ENCODE peak calls at places on chromosomes 13 and 19, in nine cellular contexts. One of them, this sample, is unnamed. For H3K4me1, the result is how much of the 10 kb centered on the place peaks cover.

GRCh38 chr13:37868691-37869505 is 674 bp downstream of the TRPC4 start:
- ATAC-seq in heart right ventricle: peak
- ATAC-seq in right lobe of liver: peak
- ATAC-seq in heart left ventricle: peak
- ATAC-seq in right cardiac atrium: peak
- ATAC-seq in body of pancreas: peak
- ATAC-seq in thoracic aorta: no peak
- ATAC-seq in GM12878: no peak
- ATAC-seq in CD8-positive, alpha-beta T cell: no peak
- ATAC-seq in this sample: no peak

GRCh38 chr13:99467764-99468163 is 33.5 kb upstream of the TM9SF2 start:
- ATAC-seq in heart right ventricle: no peak
- ATAC-seq in right lobe of liver: no peak
- ATAC-seq in heart left ventricle: no peak
- ATAC-seq in right cardiac atrium: no peak
- ATAC-seq in body of pancreas: peak
- ATAC-seq in thoracic aorta: peak
- ATAC-seq in GM12878: no peak
- ATAC-seq in CD8-positive, alpha-beta T cell: no peak
- ATAC-seq in this sample: no peak

GRCh38 chr13:105165449-105166125 is 1369.9 kb downstream of the EFNB2 start:
- ATAC-seq in heart right ventricle: no peak
- ATAC-seq in right lobe of liver: no peak
- ATAC-seq in heart left ventricle: no peak
- ATAC-seq in right cardiac atrium: no peak
- ATAC-seq in body of pancreas: no peak
- ATAC-seq in thoracic aorta: no peak
- ATAC-seq in GM12878: peak
- ATAC-seq in CD8-positive, alpha-beta T cell: no peak
- ATAC-seq in this sample: no peak

GRCh38 chr19:33906578-33907335 is 110.1 kb downstream of the KCTD15 start:
- ATAC-seq in heart right ventricle: peak
- ATAC-seq in right lobe of liver: peak
- ATAC-seq in heart left ventricle: peak
- ATAC-seq in right cardiac atrium: peak
- ATAC-seq in body of pancreas: peak
- ATAC-seq in thoracic aorta: no peak
- ATAC-seq in GM12878: no peak
- ATAC-seq in CD8-positive, alpha-beta T cell: no peak
- ATAC-seq in this sample: peak

GRCh38 chr19:21593934-21594844 is 88.8 kb downstream of the ZNF429 start:
- ATAC-seq in heart right ventricle: no peak
- ATAC-seq in right lobe of liver: peak
- ATAC-seq in heart left ventricle: peak
- ATAC-seq in right cardiac atrium: no peak
- ATAC-seq in body of pancreas: peak
- ATAC-seq in thoracic aorta: no peak
- ATAC-seq in GM12878: no peak
- ATAC-seq in CD8-positive, alpha-beta T cell: no peak
- ATAC-seq in this sample: peak

GRCh38 chr19:42576241-42576640 is 18.5 kb downstream of the CEACAM8 start:
- ATAC-seq in heart right ventricle: no peak
- ATAC-seq in right lobe of liver: no peak
- ATAC-seq in heart left ventricle: no peak
- ATAC-seq in right cardiac atrium: no peak
- ATAC-seq in body of pancreas: no peak
- ATAC-seq in thoracic aorta: no peak
- ATAC-seq in GM12878: no peak
- ATAC-seq in CD8-positive, alpha-beta T cell: no peak
- ATAC-seq in this sample: no peak

GRCh38 chr13:77810430-77810829 is 108.2 kb downstream of the EDNRB start:
- ATAC-seq in heart right ventricle: no peak
- ATAC-seq in right lobe of liver: peak
- ATAC-seq in heart left ventricle: no peak
- ATAC-seq in right cardiac atrium: no peak
- ATAC-seq in body of pancreas: no peak
- ATAC-seq in thoracic aorta: no peak
- ATAC-seq in GM12878: peak
- ATAC-seq in CD8-positive, alpha-beta T cell: no peak
- ATAC-seq in this sample: no peak

GRCh38 chr13:27005976-27006518 is 165.6 kb downstream of the USP12 start:
- ATAC-seq in heart right ventricle: no peak
- ATAC-seq in right lobe of liver: no peak
- ATAC-seq in heart left ventricle: peak
- ATAC-seq in right cardiac atrium: no peak
- ATAC-seq in body of pancreas: peak
- ATAC-seq in thoracic aorta: no peak
- ATAC-seq in GM12878: no peak
- ATAC-seq in CD8-positive, alpha-beta T cell: no peak
- ATAC-seq in this sample: no peak

GRCh38 chr19:6417713-6418561 is 6.7 kb downstream of the KHSRP start:
- ATAC-seq in heart right ventricle: peak
- ATAC-seq in right lobe of liver: peak
- ATAC-seq in heart left ventricle: peak
- ATAC-seq in right cardiac atrium: peak
- ATAC-seq in body of pancreas: peak
- ATAC-seq in thoracic aorta: no peak
- ATAC-seq in GM12878: no peak
- ATAC-seq in CD8-positive, alpha-beta T cell: no peak
- ATAC-seq in this sample: peak

GRCh38 chr19:40702337-40703012 is 12.0 kb upstream of the NUMBL start:
- ATAC-seq in heart right ventricle: peak
- ATAC-seq in right lobe of liver: peak
- ATAC-seq in heart left ventricle: peak
- ATAC-seq in right cardiac atrium: peak
- ATAC-seq in body of pancreas: peak
- ATAC-seq in thoracic aorta: no peak
- ATAC-seq in GM12878: no peak
- ATAC-seq in CD8-positive, alpha-beta T cell: no peak
- ATAC-seq in this sample: peak

GRCh38 chr19:54201172-54201701 is 579 bp downstream of the RPS9 start:
- ATAC-seq in heart right ventricle: no peak
- ATAC-seq in right lobe of liver: no peak
- ATAC-seq in heart left ventricle: no peak
- ATAC-seq in right cardiac atrium: peak
- ATAC-seq in body of pancreas: no peak
- ATAC-seq in thoracic aorta: no peak
- ATAC-seq in GM12878: peak
- ATAC-seq in CD8-positive, alpha-beta T cell: no peak
- ATAC-seq in this sample: peak

GRCh38 chr13:113904411-113904810 is 40.5 kb upstream of the GAS6 start:
- ATAC-seq in heart right ventricle: peak
- ATAC-seq in right lobe of liver: peak
- ATAC-seq in heart left ventricle: peak
- ATAC-seq in right cardiac atrium: peak
- ATAC-seq in body of pancreas: peak
- ATAC-seq in thoracic aorta: no peak
- ATAC-seq in GM12878: peak
- ATAC-seq in CD8-positive, alpha-beta T cell: peak
- ATAC-seq in this sample: peak

GRCh38 chr19:36198116-36198515 is 16.3 kb downstream of the ZNF565 start:
- ATAC-seq in heart right ventricle: no peak
- ATAC-seq in right lobe of liver: no peak
- ATAC-seq in heart left ventricle: no peak
- ATAC-seq in right cardiac atrium: no peak
- ATAC-seq in body of pancreas: no peak
- ATAC-seq in thoracic aorta: no peak
- ATAC-seq in GM12878: no peak
- ATAC-seq in CD8-positive, alpha-beta T cell: no peak
- ATAC-seq in this sample: no peak

GRCh38 chr19:23318143-23318542 is 67.9 kb upstream of the ZNF724 start:
- ATAC-seq in heart right ventricle: no peak
- ATAC-seq in right lobe of liver: no peak
- ATAC-seq in heart left ventricle: no peak
- ATAC-seq in right cardiac atrium: no peak
- ATAC-seq in body of pancreas: no peak
- ATAC-seq in thoracic aorta: no peak
- ATAC-seq in GM12878: no peak
- ATAC-seq in CD8-positive, alpha-beta T cell: no peak
- ATAC-seq in this sample: no peak

GRCh38 chr13:91595677-91596076 is 197.3 kb downstream of the GPC5 start:
- ATAC-seq in heart right ventricle: no peak
- ATAC-seq in right lobe of liver: no peak
- ATAC-seq in heart left ventricle: no peak
- ATAC-seq in right cardiac atrium: no peak
- ATAC-seq in body of pancreas: no peak
- ATAC-seq in thoracic aorta: no peak
- ATAC-seq in GM12878: no peak
- ATAC-seq in CD8-positive, alpha-beta T cell: no peak
- ATAC-seq in this sample: no peak

GRCh38 chr19:4709440-4710280 is 14.0 kb downstream of the DPP9 start:
- ATAC-seq in heart right ventricle: peak
- ATAC-seq in right lobe of liver: peak
- ATAC-seq in heart left ventricle: peak
- ATAC-seq in right cardiac atrium: no peak
- ATAC-seq in body of pancreas: peak
- ATAC-seq in thoracic aorta: no peak
- ATAC-seq in GM12878: peak
- ATAC-seq in CD8-positive, alpha-beta T cell: peak
- ATAC-seq in this sample: no peak

GRCh38 chr19:18768997-18769891 is 21.9 kb downstream of the COMP start:
- ATAC-seq in heart right ventricle: no peak
- ATAC-seq in right lobe of liver: no peak
- ATAC-seq in heart left ventricle: no peak
- ATAC-seq in right cardiac atrium: peak
- ATAC-seq in body of pancreas: peak
- ATAC-seq in thoracic aorta: no peak
- ATAC-seq in GM12878: no peak
- ATAC-seq in CD8-positive, alpha-beta T cell: no peak
- ATAC-seq in this sample: no peak

GRCh38 chr13:43071824-43072223 is 48.4 kb downstream of the DNAJC15 start:
- ATAC-seq in heart right ventricle: no peak
- ATAC-seq in right lobe of liver: no peak
- ATAC-seq in heart left ventricle: no peak
- ATAC-seq in right cardiac atrium: no peak
- ATAC-seq in body of pancreas: no peak
- ATAC-seq in thoracic aorta: no peak
- ATAC-seq in GM12878: no peak
- ATAC-seq in CD8-positive, alpha-beta T cell: no peak
- ATAC-seq in this sample: no peak

DNA sequence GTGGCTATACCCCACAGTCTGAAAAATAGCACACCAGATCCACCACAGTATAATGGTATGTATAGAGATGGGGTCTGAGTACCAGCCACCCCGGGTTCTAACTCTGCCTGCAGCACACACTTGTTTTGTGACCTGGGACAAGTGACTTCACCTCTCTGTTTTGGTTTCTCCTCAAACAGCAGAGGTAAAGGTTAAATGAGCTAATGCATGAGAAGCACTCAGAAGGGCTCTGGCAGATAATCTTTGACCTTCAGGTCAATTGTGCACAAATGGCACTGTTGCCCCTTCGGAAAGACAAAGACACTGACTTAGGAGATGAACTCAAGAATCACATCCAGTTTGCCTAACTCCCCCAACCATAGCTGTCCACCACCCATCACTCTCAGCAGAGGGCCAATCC is 7.7 kb downstream of the ZC3H4 start:
- ATAC-seq in heart right ventricle: no peak
- ATAC-seq in right lobe of liver: no peak
- ATAC-seq in heart left ventricle: no peak
- ATAC-seq in right cardiac atrium: no peak
- ATAC-seq in body of pancreas: no peak
- ATAC-seq in thoracic aorta: no peak
- ATAC-seq in GM12878: no peak
- ATAC-seq in CD8-positive, alpha-beta T cell: no peak
- ATAC-seq in this sample: no peak
- H3K4me1 ChIP-seq in heart right ventricle: half or more
- H3K4me1 ChIP-seq in right lobe of liver: under half
- H3K4me1 ChIP-seq in heart left ventricle: under half
- H3K4me1 ChIP-seq in right cardiac atrium: under half
- H3K4me1 ChIP-seq in body of pancreas: under half
- H3K4me1 ChIP-seq in thoracic aorta: half or more
- H3K4me1 ChIP-seq in GM12878: under half
- H3K4me1 ChIP-seq in CD8-positive, alpha-beta T cell: under half
- H3K4me1 ChIP-seq in this sample: under half

GRCh38 chr13:41013834-41014233 is 5.3 kb downstream of the ELF1 start:
- ATAC-seq in heart right ventricle: no peak
- ATAC-seq in right lobe of liver: no peak
- ATAC-seq in heart left ventricle: no peak
- ATAC-seq in right cardiac atrium: no peak
- ATAC-seq in body of pancreas: no peak
- ATAC-seq in thoracic aorta: no peak
- ATAC-seq in GM12878: peak
- ATAC-seq in CD8-positive, alpha-beta T cell: no peak
- ATAC-seq in this sample: no peak
- H3K4me1 ChIP-seq in heart right ventricle: under half
- H3K4me1 ChIP-seq in right lobe of liver: under half
- H3K4me1 ChIP-seq in heart left ventricle: under half
- H3K4me1 ChIP-seq in right cardiac atrium: under half
- H3K4me1 ChIP-seq in body of pancreas: half or more
- H3K4me1 ChIP-seq in thoracic aorta: under half
- H3K4me1 ChIP-seq in GM12878: under half
- H3K4me1 ChIP-seq in CD8-positive, alpha-beta T cell: half or more
- H3K4me1 ChIP-seq in this sample: under half

GRCh38 chr13:106297283-106297682 is 238.2 kb downstream of the EFNB2 start:
- ATAC-seq in heart right ventricle: no peak
- ATAC-seq in right lobe of liver: no peak
- ATAC-seq in heart left ventricle: no peak
- ATAC-seq in right cardiac atrium: no peak
- ATAC-seq in body of pancreas: no peak
- ATAC-seq in thoracic aorta: no peak
- ATAC-seq in GM12878: no peak
- ATAC-seq in CD8-positive, alpha-beta T cell: no peak
- ATAC-seq in this sample: no peak

GRCh38 chr13:106295971-106296370 is 239.5 kb downstream of the EFNB2 start:
- ATAC-seq in heart right ventricle: no peak
- ATAC-seq in right lobe of liver: no peak
- ATAC-seq in heart left ventricle: no peak
- ATAC-seq in right cardiac atrium: no peak
- ATAC-seq in body of pancreas: no peak
- ATAC-seq in thoracic aorta: no peak
- ATAC-seq in GM12878: no peak
- ATAC-seq in CD8-positive, alpha-beta T cell: no peak
- ATAC-seq in this sample: no peak

GRCh38 chr13:106302011-106302410 is 233.5 kb downstream of the EFNB2 start:
- ATAC-seq in heart right ventricle: no peak
- ATAC-seq in right lobe of liver: no peak
- ATAC-seq in heart left ventricle: no peak
- ATAC-seq in right cardiac atrium: no peak
- ATAC-seq in body of pancreas: no peak
- ATAC-seq in thoracic aorta: no peak
- ATAC-seq in GM12878: no peak
- ATAC-seq in CD8-positive, alpha-beta T cell: no peak
- ATAC-seq in this sample: no peak

GRCh38 chr13:106299616-106300015 is 235.8 kb downstream of the EFNB2 start:
- ATAC-seq in heart right ventricle: no peak
- ATAC-seq in right lobe of liver: no peak
- ATAC-seq in heart left ventricle: no peak
- ATAC-seq in right cardiac atrium: no peak
- ATAC-seq in body of pancreas: no peak
- ATAC-seq in thoracic aorta: no peak
- ATAC-seq in GM12878: no peak
- ATAC-seq in CD8-positive, alpha-beta T cell: no peak
- ATAC-seq in this sample: no peak

GRCh38 chr13:106296723-106297122 is 238.7 kb downstream of the EFNB2 start:
- ATAC-seq in heart right ventricle: no peak
- ATAC-seq in right lobe of liver: no peak
- ATAC-seq in heart left ventricle: no peak
- ATAC-seq in right cardiac atrium: no peak
- ATAC-seq in body of pancreas: no peak
- ATAC-seq in thoracic aorta: no peak
- ATAC-seq in GM12878: no peak
- ATAC-seq in CD8-positive, alpha-beta T cell: no peak
- ATAC-seq in this sample: no peak
- H3K4me1 ChIP-seq in heart right ventricle: under half
- H3K4me1 ChIP-seq in right lobe of liver: under half
- H3K4me1 ChIP-seq in heart left ventricle: under half
- H3K4me1 ChIP-seq in right cardiac atrium: under half
- H3K4me1 ChIP-seq in body of pancreas: under half
- H3K4me1 ChIP-seq in thoracic aorta: under half
- H3K4me1 ChIP-seq in GM12878: under half
- H3K4me1 ChIP-seq in CD8-positive, alpha-beta T cell: under half
- H3K4me1 ChIP-seq in this sample: under half

GRCh38 chr13:97914537-97914936 is 38.9 kb upstream of the IPO5 start:
- ATAC-seq in heart right ventricle: no peak
- ATAC-seq in right lobe of liver: no peak
- ATAC-seq in heart left ventricle: no peak
- ATAC-seq in right cardiac atrium: no peak
- ATAC-seq in body of pancreas: no peak
- ATAC-seq in thoracic aorta: no peak
- ATAC-seq in GM12878: no peak
- ATAC-seq in CD8-positive, alpha-beta T cell: no peak
- ATAC-seq in this sample: no peak
- H3K4me1 ChIP-seq in heart right ventricle: under half
- H3K4me1 ChIP-seq in right lobe of liver: under half
- H3K4me1 ChIP-seq in heart left ventricle: under half
- H3K4me1 ChIP-seq in right cardiac atrium: under half
- H3K4me1 ChIP-seq in body of pancreas: under half
- H3K4me1 ChIP-seq in thoracic aorta: under half
- H3K4me1 ChIP-seq in GM12878: under half
- H3K4me1 ChIP-seq in CD8-positive, alpha-beta T cell: under half
- H3K4me1 ChIP-seq in this sample: under half

This sample was measured in gastroesophageal sphincter.